ENCODE peak calls at places on chromosomes 13 and 19, in six cellular contexts. B, N, H, D, L and T are unnamed samples.

GRCh38 chr13:96090240-96091101 is 564 bp downstream of the HS6ST3 start:
- DNase-seq in D (no peak), N (no peak), H (peak), B (no peak), L (no peak), T (no peak)

GRCh38 chr19:29532097-29532496 is 6.3 kb downstream of the VSTM2B start:
- DNase-seq in L (no peak), D (no peak), B (no peak), H (no peak), N (no peak), T (no peak)

GRCh38 chr13:66665991-66666390 is 564.1 kb downstream of the PCDH9 start:
- DNase-seq in B (peak), N (peak), L (no peak), D (peak), H (no peak), T (peak)

GRCh38 chr13:29484236-29484635 is 111.3 kb downstream of the SLC7A1 start:
- DNase-seq in L (no peak), H (no peak), B (no peak), N (no peak), D (no peak), T (no peak)

GRCh38 chr19:35787227-35787799 is 11.9 kb downstream of the ARHGAP33 start:
- DNase-seq in L (no peak), B (no peak), N (no peak), D (no peak), H (no peak), T (no peak)

GRCh38 chr19:7515471-7516226 is at the start of gene ZNF358:
- DNase-seq in N (no peak), L (peak), D (no peak), B (peak), H (peak), T (peak)

GRCh38 chr13:100789481-100789880 is 114.9 kb upstream of the TMTC4 start:
- DNase-seq in D (no peak), N (no peak), H (no peak), L (no peak), B (no peak), T (peak)

GRCh38 chr19:48393559-48394330 is at the start of gene GRIN2D:
- DNase-seq in N (no peak), D (no peak), B (no peak), H (no peak), L (no peak), T (no peak)

GRCh38 chr19:3691372-3691716 is 8.9 kb downstream of the PIP5K1C start:
- DNase-seq in L (no peak), N (no peak), B (no peak), D (no peak), H (no peak), T (no peak)

GRCh38 chr13:50080856-50081105 is 65.5 kb downstream of the KCNRG start:
- DNase-seq in H (no peak), D (no peak), B (no peak), L (no peak), N (peak), T (peak)

GRCh38 chr19:40638327-40638726 is 37.2 kb downstream of the LTBP4 start:
- DNase-seq in H (no peak), L (no peak), N (no peak), D (no peak), B (no peak), T (no peak)

GRCh38 chr13:110850840-110851239 is 64.0 kb downstream of the ANKRD10 start:
- DNase-seq in B (no peak), N (no peak), L (no peak), H (no peak), D (no peak), T (no peak)

GRCh38 chr19:835201-835810 is 5.5 kb upstream of the PRTN3 start:
- DNase-seq in L (no peak), N (no peak), H (no peak), B (no peak), D (no peak), T (no peak)

GRCh38 chr19:19372656-19373416 is 32.6 kb upstream of the GATAD2A start:
- DNase-seq in B (peak), H (peak), D (peak), N (peak), L (no peak), T (peak)

GRCh38 chr19:34041922-34042521 is 130.3 kb upstream of the LSM14A start:
- DNase-seq in D (no peak), L (peak), N (peak), B (peak), H (peak), T (peak)

GRCh38 chr13:110006304-110006703 is 219.9 kb upstream of the IRS2 start:
- DNase-seq in N (peak), B (peak), L (no peak), H (no peak), D (no peak), T (no peak)

GRCh38 chr19:55454787-55455243 is 6.6 kb downstream of the ISOC2 start:
- DNase-seq in N (peak), B (peak), H (peak), D (no peak), L (no peak), T (peak)

GRCh38 chr19:53657778-53658177 is 26.0 kb downstream of the DPRX start:
- DNase-seq in L (no peak), N (no peak), B (no peak), H (no peak), D (no peak), T (no peak)

GRCh38 chr13:29140277-29140676 is 320.1 kb downstream of the MTUS2 start:
- DNase-seq in N (no peak), H (no peak), L (no peak), D (peak), B (no peak), T (no peak)

GRCh38 chr13:44470623-44471562 is 97.3 kb downstream of the SERP2 start:
- DNase-seq in D (no peak), N (peak), H (no peak), L (no peak), B (no peak), T (no peak)

GRCh38 chr13:94550030-94550738 is 45.8 kb downstream of the TGDS start:
- DNase-seq in H (no peak), D (no peak), N (peak), B (no peak), L (no peak), T (no peak)

GRCh38 chr19:47436712-47437401 is 17.5 kb upstream of the MEIS3 start:
- DNase-seq in H (peak), L (peak), N (peak), B (peak), D (no peak), T (peak)

GRCh38 chr19:30802424-30803013 is 430.3 kb downstream of the ZNF536 start:
- DNase-seq in H (no peak), N (no peak), L (no peak), D (no peak), B (no peak), T (no peak)

GRCh38 chr19:44025217-44025936 is at the start of gene ZNF222:
- DNase-seq in L (peak), B (peak), H (peak), D (peak), N (peak), T (peak)

GRCh38 chr19:44626067-44626624 is 12.8 kb downstream of the IGSF23 start:
- DNase-seq in L (no peak), H (no peak), N (peak), B (peak), D (peak), T (no peak)

GRCh38 chr13:99436686-99437416 is 64.4 kb upstream of the TM9SF2 start:
- DNase-seq in D (peak), L (peak), N (peak), B (peak), H (peak), T (peak)

GRCh38 chr13:40102360-40102727 is 446.9 kb downstream of the COG6 start:
- DNase-seq in N (no peak), B (no peak), D (no peak), L (no peak), H (no peak), T (no peak)

GRCh38 chr19:48498922-48499321 is 12.7 kb downstream of the LMTK3 start:
- DNase-seq in D (no peak), L (no peak), N (no peak), B (peak), H (no peak), T (no peak)

GRCh38 chr19:11581740-11582139 is 4.3 kb upstream of the ACP5 start:
- DNase-seq in N (no peak), H (peak), L (no peak), B (no peak), D (no peak), T (no peak)

GRCh38 chr19:2750739-2751437 is 11.1 kb upstream of the SLC39A3 start:
- DNase-seq in L (no peak), N (no peak), H (no peak), B (no peak), D (no peak), T (peak)

GRCh38 chr19:13212759-13213330 is 62.6 kb downstream of the IER2 start:
- DNase-seq in L (peak), D (peak), N (peak), B (peak), H (peak), T (no peak)